ENCODE peak calls at places on chromosomes 5 and 9, in ten cellular contexts. S is RWPE1; X is retina; Z is HFF-Myc; C is non-pigmented ciliary epithelial cell; A is H7; E is GM04504; J is CD4-positive, alpha-beta T cell; P is kidney tubule cell; I is GM10248. L is an unnamed sample.

GRCh38 chr5:56910123-56910951 is 941 bp downstream of the SETD9 start:
- DNase-seq in S (peak; percentile 46), I (no peak), Z (no peak), A (peak; percentile 9), J (peak; percentile 12), P (no peak), X (no peak), E (peak; percentile 31), C (peak; percentile 36), L (no peak)

GRCh38 chr5:33072700-33073099 is 361.6 kb downstream of the NPR3 start:
- DNase-seq in Z (no peak), P (no peak), J (no peak), I (no peak), A (no peak), X (no peak), S (no peak), C (no peak), E (no peak), L (no peak)

GRCh38 chr5:108521841-108522506 is 140.1 kb upstream of the FBXL17 start:
- DNase-seq in A (peak; percentile 40), P (peak; percentile 59), J (no peak), Z (peak; percentile 44), S (peak; percentile 61), C (peak; percentile 38), E (peak; percentile 27), I (peak; percentile 28), X (peak; percentile 35), L (peak; percentile 82)

GRCh38 chr5:34530637-34531036 is 125.5 kb upstream of the RAI14 start:
- DNase-seq in J (no peak), C (no peak), P (no peak), I (no peak), A (no peak), X (no peak), E (no peak), Z (no peak), S (no peak), L (no peak)

GRCh38 chr5:61347088-61347487 is 15.0 kb downstream of the ZSWIM6 start:
- DNase-seq in A (no peak), Z (no peak), S (no peak), C (no peak), E (no peak), X (no peak), J (no peak), I (no peak), P (no peak), L (no peak)

GRCh38 chr9:115118471-115119156 is 657 bp upstream of the TNC start:
- DNase-seq in X (peak; percentile 83), S (peak; percentile 95), E (no peak), P (peak; percentile 91), I (no peak), J (no peak), C (peak; percentile 73), Z (peak; percentile 95), A (peak; percentile 73), L (peak; percentile 59)

GRCh38 chr9:110050925-110051355 is 157.0 kb downstream of the C9orf152 start:
- DNase-seq in A (no peak), J (no peak), X (no peak), S (peak; percentile 94), E (peak; percentile 92), Z (no peak), I (peak; percentile 50), P (peak; percentile 96), C (peak; percentile 75), L (peak; percentile 76)

GRCh38 chr5:97636766-97637165 is 453.7 kb upstream of the RIOK2 start:
- DNase-seq in P (no peak), J (no peak), E (no peak), S (no peak), Z (no peak), A (no peak), I (no peak), X (no peak), C (no peak), L (no peak)

GRCh38 chr9:130731355-130731754 is 37.8 kb downstream of the EXOSC2 start:
- DNase-seq in C (no peak), A (no peak), E (no peak), S (no peak), P (no peak), I (no peak), Z (no peak), X (no peak), J (no peak), L (no peak)

GRCh38 chr5:155633338-155633957 is 619.9 kb downstream of the KIF4B start:
- DNase-seq in C (no peak), P (no peak), E (no peak), X (no peak), A (no peak), J (no peak), S (no peak), I (no peak), Z (no peak), L (no peak)

GRCh38 chr5:175467983-175468698 is 10.2 kb upstream of the SFXN1 start:
- DNase-seq in A (no peak), P (no peak), X (no peak), I (no peak), J (no peak), S (no peak), E (no peak), C (no peak), Z (no peak), L (no peak)

GRCh38 chr9:68780735-68781134 is 75.7 kb downstream of the PIP5K1B start:
- DNase-seq in A (peak; percentile 11), Z (no peak), P (peak; percentile 12), E (no peak), C (no peak), S (peak; percentile 14), I (no peak), J (peak; percentile 1), X (peak; percentile 31), L (no peak)

GRCh38 chr5:160076997-160077396 is 42.3 kb downstream of the PWWP2A start:
- DNase-seq in E (no peak), C (no peak), P (no peak), S (no peak), X (no peak), I (no peak), Z (no peak), J (no peak), A (no peak), L (no peak)

GRCh38 chr5:95238560-95239325 is 46.2 kb downstream of the MCTP1 start:
- DNase-seq in C (peak; percentile 24), S (peak; percentile 16), P (peak; percentile 11), A (no peak), Z (no peak), E (no peak), J (no peak), X (peak; percentile 41), I (no peak), L (peak; percentile 66)

GRCh38 chr9:74847478-74848149 is 40.1 kb downstream of the TRPM6 start:
- DNase-seq in Z (no peak), J (no peak), I (no peak), A (no peak), C (no peak), X (no peak), S (no peak), P (no peak), E (no peak), L (no peak)

GRCh38 chr5:122517091-122517490 is 205.1 kb downstream of the SNCAIP start:
- DNase-seq in X (no peak), S (no peak), J (no peak), P (no peak), C (no peak), A (no peak), I (no peak), E (no peak), Z (no peak), L (no peak)

GRCh38 chr9:78325343-78325742 is 28.4 kb downstream of the PSAT1 start:
- DNase-seq in Z (peak; percentile 91), C (no peak), P (peak; percentile 30), A (no peak), J (no peak), S (no peak), I (no peak), E (peak; percentile 62), X (peak; percentile 17), L (no peak)

L was measured in trophoblast cell.